ENCODE peak calls at places on chromosomes 12 and 14, in ten cellular contexts. X is hippocampal formation; J is HTR-8/SVneo; O is CD4-positive, alpha-beta memory T cell; G is GM03348; V is T-helper 2 cell; U is stimulated activated CD8-positive, alpha-beta memory T cell treated with anti-CD3 and anti-CD28 coated beads, Interleukin-4, amount 100 ng/mL, for 24 hours; S is stimulated activated CD4-positive, alpha-beta T cell treated with anti-CD3 and anti-CD28 coated beads, Interleukin-4, amount 100 ng/mL, for 24 hours; T is neural crest cell; L is mammary epithelial cell. I is an unnamed sample.

GRCh38 chr12:102816816-102817434 is 100.1 kb downstream of the PAH start:
- DNase-seq in G (peak), S (no peak), L (peak), O (no peak), U (no peak), T (no peak), X (peak), V (no peak), J (peak), I (peak)

GRCh38 chr12:108571604-108572165 is 9.3 kb downstream of the ISCU start:
- DNase-seq in V (no peak), O (no peak), J (no peak), X (no peak), T (no peak), G (no peak), S (no peak), L (no peak), U (no peak), I (no peak)

GRCh38 chr14:92649066-92649465 is 99.4 kb downstream of the LGMN start:
- DNase-seq in G (no peak), L (no peak), S (no peak), O (no peak), X (no peak), J (no peak), T (no peak), V (no peak), U (no peak), I (no peak)

GRCh38 chr12:82314406-82314892 is 43.7 kb downstream of the CCDC59 start:
- DNase-seq in U (no peak), G (no peak), V (no peak), O (no peak), S (no peak), L (peak), T (peak), X (no peak), J (no peak), I (no peak)

GRCh38 chr14:67918838-67919237 is 99.3 kb downstream of the RAD51B start:
- DNase-seq in J (no peak), L (no peak), V (no peak), G (no peak), O (no peak), X (no peak), S (no peak), U (no peak), T (no peak), I (no peak)

GRCh38 chr12:12467222-12467621 is 95.4 kb downstream of the DUSP16 start:
- DNase-seq in J (no peak), V (no peak), O (peak), G (no peak), X (no peak), L (no peak), U (no peak), T (no peak), S (peak), I (peak)

GRCh38 chr14:99745307-99745951 is 47.8 kb upstream of the EML1 start:
- DNase-seq in J (no peak), G (no peak), V (no peak), T (no peak), L (no peak), U (no peak), O (no peak), S (no peak), X (no peak), I (no peak)

GRCh38 chr12:11959117-11959823 is 111.5 kb upstream of the BCL2L14 start:
- DNase-seq in O (no peak), V (no peak), U (no peak), T (no peak), X (no peak), L (peak), J (no peak), G (no peak), S (no peak), I (no peak)

GRCh38 chr12:57429473-57430116 is 1.2 kb downstream of the R3HDM2 start:
- DNase-seq in S (no peak), O (no peak), J (no peak), U (no peak), X (no peak), G (peak), V (no peak), L (no peak), T (no peak), I (no peak)

GRCh38 chr14:85233756-85234545 is 296.0 kb upstream of the FLRT2 start:
- DNase-seq in U (no peak), G (peak), S (no peak), J (no peak), T (no peak), L (peak), V (no peak), O (no peak), X (no peak), I (no peak)